ENCODE peak calls at places on chromosomes 3 and 15, in ten cellular contexts. X is PC-9, U is fibroblast of mammary gland, T is fibroblast of pulmonary artery, E is SK-N-SH, H is NB4, D is SIG-M5, N is GF-D8, S is head of caudate nucleus, L is RPMI7951. R is an unnamed sample.

GRCh38 chr3:35932995-35933394 is 293.7 kb downstream of the ARPP21 start:
- DNase-seq in S (peak; percentile 64), E (no peak), X (peak; percentile 41), T (peak; percentile 97), H (peak; percentile 47), D (no peak), N (peak; percentile 28), U (peak; percentile 94), L (peak; percentile 89), R (no peak)

GRCh38 chr3:66198437-66199088 is 22.2 kb upstream of the SLC25A26 start:
- DNase-seq in H (no peak), N (no peak), D (no peak), U (no peak), E (no peak), L (no peak), T (no peak), X (no peak), S (no peak), R (no peak)

GRCh38 chr3:155603302-155603701 is 141.6 kb downstream of the PLCH1 start:
- DNase-seq in H (no peak), T (no peak), S (no peak), E (no peak), D (no peak), X (no peak), U (no peak), L (no peak), N (no peak), R (no peak)

GRCh38 chr3:188533172-188533571 is 379.2 kb downstream of the LPP start:
- DNase-seq in X (no peak), E (no peak), D (no peak), U (no peak), L (no peak), S (no peak), T (no peak), H (no peak), N (no peak), R (no peak)

GRCh38 chr15:70132148-70132547 is 34.4 kb upstream of the TLE3 start:
- DNase-seq in H (no peak), X (no peak), L (peak; percentile 51), S (no peak), T (peak; percentile 85), D (no peak), E (no peak), U (peak; percentile 75), N (no peak), R (no peak)

GRCh38 chr3:9108876-9109569 is 140.4 kb downstream of the SRGAP3 start:
- DNase-seq in H (no peak), N (no peak), L (no peak), X (no peak), U (peak; percentile 20), T (no peak), D (no peak), S (no peak), E (no peak), R (no peak)

GRCh38 chr15:61892140-61892539 is 168.1 kb downstream of the VPS13C start:
- DNase-seq in N (no peak), S (no peak), X (no peak), E (no peak), H (no peak), D (no peak), T (no peak), L (no peak), U (no peak), R (no peak)

GRCh38 chr3:50620420-50620819 is 3.5 kb downstream of the MAPKAPK3 start:
- DNase-seq in D (peak; percentile 93), H (peak; percentile 96), U (no peak), S (peak; percentile 42), X (no peak), L (peak; percentile 44), N (peak; percentile 96), T (no peak), E (no peak), R (no peak)

GRCh38 chr15:25733856-25734679 is 129.1 kb downstream of the ATP10A start:
- DNase-seq in U (no peak), H (no peak), X (no peak), N (no peak), E (no peak), S (no peak), L (no peak), T (no peak), D (no peak), R (no peak)

GRCh38 chr3:134250717-134251220 is at the start of gene RYK:
- DNase-seq in L (peak; percentile 83), N (peak; percentile 41), X (peak; percentile 92), H (peak; percentile 89), S (peak; percentile 73), D (no peak), T (peak; percentile 72), E (peak; percentile 97), U (peak; percentile 57), R (peak; percentile 71)

GRCh38 chr3:174125267-174125844 is 727.8 kb downstream of the NLGN1 start:
- DNase-seq in D (no peak), L (no peak), N (no peak), T (peak; percentile 43), H (peak; percentile 31), X (peak; percentile 8), U (peak; percentile 53), E (peak; percentile 39), S (no peak), R (no peak)

GRCh38 chr15:75177360-75178071 is 24.2 kb upstream of the C15orf39 start:
- DNase-seq in L (peak; percentile 57), X (no peak), E (peak; percentile 48), S (no peak), U (peak; percentile 10), H (peak; percentile 62), D (no peak), N (no peak), T (no peak), R (no peak)

GRCh38 chr3:57350271-57350670 is 57.8 kb upstream of the ASB14 start:
- DNase-seq in T (no peak), N (no peak), D (no peak), U (no peak), L (no peak), H (no peak), S (no peak), X (no peak), E (no peak), R (no peak)

GRCh38 chr15:59170295-59170881 is 36.3 kb upstream of the LDHAL6B start:
- DNase-seq in L (peak; percentile 99), N (no peak), U (peak; percentile 97), X (peak; percentile 92), H (no peak), E (peak; percentile 63), S (peak; percentile 36), D (no peak), T (peak; percentile 34), R (no peak)

GRCh38 chr3:21654662-21655061 is 96.3 kb downstream of the ZNF385D start:
- DNase-seq in H (no peak), S (no peak), E (no peak), D (no peak), X (no peak), U (peak; percentile 85), N (no peak), T (peak; percentile 75), L (no peak), R (no peak)

GRCh38 chr3:45968706-45969105 is 25.4 kb downstream of the CXCR6 start:
- DNase-seq in T (peak; percentile 60), D (no peak), N (no peak), S (no peak), E (no peak), U (peak; percentile 56), X (no peak), L (no peak), H (no peak), R (no peak)

GRCh38 chr3:36964827-36965226 is 20.0 kb upstream of the TRANK1 start:
- DNase-seq in L (no peak), X (no peak), E (no peak), D (no peak), S (no peak), U (no peak), N (no peak), H (no peak), T (no peak), R (no peak)

GRCh38 chr3:112640333-112640863 is 545 bp downstream of the CCDC80 start:
- DNase-seq in H (no peak), L (peak; percentile 68), U (peak; percentile 94), D (no peak), T (peak; percentile 90), X (peak; percentile 38), N (no peak), S (no peak), E (peak; percentile 32), R (no peak)

GRCh38 chr3:133135303-133135702 is 97.1 kb downstream of the TMEM108 start:
- DNase-seq in E (no peak), H (no peak), T (no peak), X (no peak), L (no peak), U (no peak), N (no peak), D (no peak), S (no peak), R (no peak)

GRCh38 chr3:67635257-67635656 is 19.2 kb downstream of the SUCLG2 start:
- DNase-seq in H (no peak), D (no peak), U (peak; percentile 96), N (no peak), L (peak; percentile 80), E (no peak), T (peak; percentile 56), S (no peak), X (no peak), R (no peak)

GRCh38 chr3:41330465-41330864 is 131.2 kb downstream of the CTNNB1 start:
- DNase-seq in U (peak; percentile 84), E (no peak), H (no peak), D (no peak), X (no peak), S (no peak), N (no peak), T (peak; percentile 25), L (peak; percentile 35), R (no peak)

GRCh38 chr15:31384568-31384967 is 57.9 kb downstream of the KLF13 start:
- DNase-seq in H (no peak), T (no peak), S (no peak), X (no peak), D (no peak), U (no peak), L (no peak), N (no peak), E (no peak), R (no peak)